ENCODE peak calls at places on chromosomes 7 and 10, in nine cellular contexts. K is psoas muscle; G is NCI-H526 treated with DMSO at 0.1 percent for 48 hours; H is NCI-H510A treated with DMSO at 0.1 percent for 48 hours; L is hypothalamus; T is ELR; Q is SK-N-SH; N is activated effector memory CD4-positive, alpha-beta T cell treated with Interleukin-2 at 50 U/mL for 16 hours; M is EL. P is an unnamed sample.

GRCh38 chr7:145928937-145929336 is 187.7 kb upstream of the CNTNAP2 start:
- DNase-seq in K (no peak), G (no peak), H (no peak), L (no peak), T (no peak), Q (no peak), N (no peak), M (no peak), P (no peak)

GRCh38 chr10:3482200-3482993 is 302.6 kb downstream of the KLF6 start:
- DNase-seq in K (peak; percentile 42), G (peak; percentile 69), H (peak; percentile 65), L (no peak), T (peak; percentile 93), Q (no peak), N (no peak), M (peak; percentile 92), P (no peak)

GRCh38 chr7:22269963-22270362 is 87.0 kb downstream of the RAPGEF5 start:
- DNase-seq in K (no peak), G (peak; percentile 54), H (peak; percentile 16), L (no peak), T (no peak), Q (no peak), N (no peak), M (no peak), P (no peak)

GRCh38 chr10:80739963-80740715 is 202.4 kb downstream of the SH2D4B start:
- DNase-seq in K (no peak), G (no peak), H (peak; percentile 3), L (no peak), T (no peak), Q (no peak), N (no peak), M (no peak), P (no peak)

GRCh38 chr10:93437000-93437945 is 44.9 kb downstream of the MYOF start:
- DNase-seq in K (peak; percentile 84), G (no peak), H (peak; percentile 73), L (no peak), T (peak; percentile 99), Q (no peak), N (no peak), M (peak; percentile 99), P (peak; percentile 79)

GRCh38 chr7:24819916-24820689 is 62.8 kb upstream of the GSDME start:
- DNase-seq in K (peak; percentile 86), G (peak; percentile 51), H (peak; percentile 90), L (peak; percentile 68), T (peak; percentile 95), Q (peak; percentile 77), N (peak; percentile 46), M (peak; percentile 90), P (peak; percentile 87)

GRCh38 chr10:45000764-45001381 is at the start of gene ZNF22:
- DNase-seq in K (peak; percentile 84), G (peak; percentile 27), H (peak; percentile 38), L (peak; percentile 57), T (peak; percentile 80), Q (peak; percentile 91), N (peak; percentile 58), M (peak; percentile 78), P (peak; percentile 94)

GRCh38 chr10:31036209-31036608 is 4.5 kb upstream of the ZNF438 start:
- DNase-seq in K (no peak), G (no peak), H (no peak), L (no peak), T (peak; percentile 58), Q (no peak), N (no peak), M (peak; percentile 55), P (no peak)

GRCh38 chr7:69934475-69934903 is 336.2 kb downstream of the AUTS2 start:
- DNase-seq in K (no peak), G (peak; percentile 96), H (peak; percentile 55), L (peak; percentile 24), T (no peak), Q (peak; percentile 64), N (no peak), M (no peak), P (no peak)

GRCh38 chr10:121243899-121244241 is 354.4 kb downstream of the FGFR2 start:
- DNase-seq in K (no peak), G (no peak), H (no peak), L (no peak), T (no peak), Q (no peak), N (no peak), M (no peak), P (no peak)

GRCh38 chr7:32677593-32677992 is 182.3 kb downstream of the AVL9 start:
- DNase-seq in K (no peak), G (no peak), H (no peak), L (no peak), T (no peak), Q (no peak), N (no peak), M (no peak), P (no peak)

GRCh38 chr10:1199897-1200721 is 143.9 kb downstream of the WDR37 start:
- DNase-seq in K (no peak), G (no peak), H (no peak), L (no peak), T (no peak), Q (no peak), N (no peak), M (no peak), P (peak; percentile 60)

GRCh38 chr10:98212204-98212603 is 55.8 kb downstream of the LOXL4 start:
- DNase-seq in K (no peak), G (no peak), H (no peak), L (no peak), T (no peak), Q (no peak), N (no peak), M (no peak), P (no peak)

GRCh38 chr7:90723866-90724265 is 127.7 kb downstream of the CDK14 start:
- DNase-seq in K (no peak), G (no peak), H (no peak), L (no peak), T (no peak), Q (no peak), N (no peak), M (no peak), P (no peak)

GRCh38 chr7:1558841-1559625 is 3.0 kb upstream of the TMEM184A start:
- DNase-seq in K (peak; percentile 50), G (no peak), H (no peak), L (no peak), T (no peak), Q (peak; percentile 45), N (no peak), M (no peak), P (no peak)